ENCODE peak calls at places on chromosomes 12 and 14, in nine cellular contexts. F is amniotic stem cell, W is HCT116, O is posterior vena cava, A is NCI-H774, C is choroid plexus epithelial cell, S is mesenchymal stem cell, E is Right ventricle myocardium superior, B is heart left ventricle. G is an unnamed sample.

GRCh38 chr14:31819281-31819680 is 257.8 kb upstream of the ARHGAP5 start:
- DNase-seq in F (no peak), W (no peak), O (no peak), A (no peak), C (no peak), S (no peak), E (no peak), B (no peak), G (no peak)

GRCh38 chr12:701896-702539 is 38.8 kb upstream of the NINJ2 start:
- DNase-seq in F (no peak), W (no peak), O (no peak), A (no peak), C (no peak), S (no peak), E (no peak), B (no peak), G (peak)

GRCh38 chr12:27975222-27976136 is 2.9 kb upstream of the PTHLH start:
- DNase-seq in F (no peak), W (no peak), O (peak), A (no peak), C (peak), S (peak), E (no peak), B (peak), G (peak)

GRCh38 chr12:104788848-104789271 is 169.2 kb downstream of the SLC41A2 start:
- DNase-seq in F (no peak), W (no peak), O (no peak), A (peak), C (no peak), S (no peak), E (no peak), B (no peak), G (no peak)

GRCh38 chr14:79256311-79256879 is 954.9 kb downstream of the DIO2 start:
- DNase-seq in F (no peak), W (no peak), O (no peak), A (no peak), C (no peak), S (no peak), E (no peak), B (no peak), G (no peak)

GRCh38 chr12:93447555-93448265 is 6.0 kb upstream of the UBE2N start:
- DNase-seq in F (no peak), W (no peak), O (no peak), A (no peak), C (no peak), S (no peak), E (no peak), B (no peak), G (no peak)

GRCh38 chr14:103110681-103111296 is 12.5 kb upstream of the TNFAIP2 start:
- DNase-seq in F (no peak), W (no peak), O (no peak), A (peak), C (no peak), S (no peak), E (peak), B (no peak), G (no peak)

GRCh38 chr14:34222867-34223266 is 239.2 kb downstream of the SPTSSA start:
- DNase-seq in F (no peak), W (no peak), O (no peak), A (peak), C (no peak), S (no peak), E (no peak), B (no peak), G (no peak)

GRCh38 chr14:106694638-106695393 is 1168.4 kb downstream of the TMEM121 start:
- DNase-seq in F (no peak), W (no peak), O (no peak), A (peak), C (no peak), S (no peak), E (peak), B (no peak), G (no peak)

GRCh38 chr12:54390668-54391551 is 6.4 kb upstream of the ZNF385A start:
- DNase-seq in F (no peak), W (no peak), O (no peak), A (peak), C (peak), S (no peak), E (peak), B (no peak), G (no peak)

GRCh38 chr14:100131181-100131580 is 28.3 kb downstream of the DEGS2 start:
- DNase-seq in F (no peak), W (no peak), O (no peak), A (no peak), C (no peak), S (no peak), E (no peak), B (no peak), G (no peak)

GRCh38 chr12:69231479-69231878 is 7.9 kb upstream of the CPSF6 start:
- DNase-seq in F (no peak), W (no peak), O (no peak), A (no peak), C (no peak), S (no peak), E (no peak), B (no peak), G (no peak)

GRCh38 chr12:124538194-124539082 is 29.0 kb downstream of the NCOR2 start:
- DNase-seq in F (no peak), W (no peak), O (no peak), A (no peak), C (no peak), S (peak), E (peak), B (no peak), G (no peak)

GRCh38 chr12:24856541-24856940 is 92.4 kb downstream of the BCAT1 start:
- DNase-seq in F (no peak), W (no peak), O (no peak), A (no peak), C (no peak), S (no peak), E (no peak), B (no peak), G (no peak)

GRCh38 chr12:20801035-20801434 is 9.5 kb upstream of the SLCO1B3 start:
- DNase-seq in F (no peak), W (no peak), O (no peak), A (no peak), C (no peak), S (no peak), E (no peak), B (no peak), G (no peak)

GRCh38 chr12:99911967-99912366 is 72.8 kb downstream of the ANKS1B start:
- DNase-seq in F (no peak), W (no peak), O (no peak), A (no peak), C (no peak), S (peak), E (no peak), B (no peak), G (no peak)

GRCh38 chr14:75553761-75554160 is 24.7 kb upstream of the FLVCR2 start:
- DNase-seq in F (no peak), W (no peak), O (no peak), A (no peak), C (no peak), S (peak), E (no peak), B (no peak), G (no peak)

GRCh38 chr12:56713345-56713744 is 11.8 kb downstream of the NACA start:
- DNase-seq in F (no peak), W (no peak), O (no peak), A (no peak), C (no peak), S (no peak), E (no peak), B (no peak), G (no peak)

GRCh38 chr14:80977103-80977728 is 21.8 kb downstream of the TSHR start:
- DNase-seq in F (no peak), W (no peak), O (no peak), A (no peak), C (no peak), S (no peak), E (no peak), B (no peak), G (no peak)

GRCh38 chr14:43697003-43697402 is 810.1 kb downstream of the FSCB start:
- DNase-seq in F (no peak), W (no peak), O (no peak), A (no peak), C (no peak), S (no peak), E (no peak), B (no peak), G (no peak)

GRCh38 chr14:53932966-53933365 is 23.7 kb downstream of the BMP4 start:
- DNase-seq in F (no peak), W (no peak), O (no peak), A (no peak), C (no peak), S (no peak), E (no peak), B (no peak), G (peak)

GRCh38 chr12:89245090-89245489 is 107.2 kb downstream of the DUSP6 start:
- DNase-seq in F (no peak), W (no peak), O (no peak), A (no peak), C (peak), S (peak), E (no peak), B (no peak), G (no peak)

GRCh38 chr14:105503918-105504692 is 13.1 kb downstream of the TEDC1 start:
- DNase-seq in F (no peak), W (no peak), O (peak), A (no peak), C (no peak), S (no peak), E (peak), B (no peak), G (no peak)

GRCh38 chr14:51616724-51617409 is 34.8 kb upstream of the FRMD6 start:
- DNase-seq in F (peak), W (peak), O (no peak), A (no peak), C (peak), S (peak), E (no peak), B (no peak), G (peak)

GRCh38 chr14:20627337-20628032 is 14.0 kb downstream of the OR6S1 start:
- DNase-seq in F (no peak), W (no peak), O (no peak), A (no peak), C (no peak), S (no peak), E (no peak), B (no peak), G (no peak)

GRCh38 chr14:89027097-89027740 is 202.8 kb downstream of the TTC8 start:
- DNase-seq in F (no peak), W (peak), O (peak), A (peak), C (peak), S (peak), E (peak), B (peak), G (peak)

GRCh38 chr12:64733857-64734256 is 25.3 kb downstream of the GNS start:
- DNase-seq in F (no peak), W (peak), O (no peak), A (peak), C (no peak), S (no peak), E (peak), B (peak), G (peak)

GRCh38 chr14:97976861-97977260 is 1179.7 kb downstream of the VRK1 start:
- DNase-seq in F (no peak), W (no peak), O (no peak), A (no peak), C (no peak), S (no peak), E (peak), B (no peak), G (no peak)

GRCh38 chr12:86484473-86484872 is 228.3 kb upstream of the MGAT4C start:
- DNase-seq in F (no peak), W (no peak), O (peak), A (no peak), C (no peak), S (no peak), E (no peak), B (no peak), G (no peak)

GRCh38 chr12:124503305-124503704 is 64.1 kb downstream of the NCOR2 start:
- DNase-seq in F (no peak), W (no peak), O (no peak), A (no peak), C (no peak), S (no peak), E (no peak), B (no peak), G (no peak)

GRCh38 chr12:130671556-130671955 is 44.5 kb downstream of the RIMBP2 start:
- DNase-seq in F (no peak), W (no peak), O (peak), A (no peak), C (no peak), S (no peak), E (no peak), B (no peak), G (no peak)

GRCh38 chr14:95222870-95223398 is 65.6 kb upstream of the DICER1 start:
- DNase-seq in F (no peak), W (no peak), O (no peak), A (no peak), C (peak), S (peak), E (no peak), B (no peak), G (no peak)

GRCh38 chr12:131853832-131854797 is 25.9 kb downstream of the MMP17 start:
- DNase-seq in F (no peak), W (no peak), O (no peak), A (no peak), C (no peak), S (no peak), E (no peak), B (no peak), G (no peak)

GRCh38 chr14:53356361-53357150 is 203.4 kb upstream of the DDHD1 start:
- DNase-seq in F (no peak), W (no peak), O (no peak), A (no peak), C (peak), S (peak), E (no peak), B (no peak), G (no peak)

GRCh38 chr12:55653031-55653430 is 16.3 kb downstream of the OR10P1 start:
- DNase-seq in F (no peak), W (no peak), O (no peak), A (no peak), C (no peak), S (no peak), E (no peak), B (no peak), G (no peak)